ENCODE peak calls at places on chromosomes 16 and 17, in eight cellular contexts. R is germinal center; T is stimulated activated CD8-positive, alpha-beta memory T cell treated with anti-CD3 and anti-CD28 coated beads, Interleukin-4, amount 100 ng/mL, for 48 hours; I is left lung; F is activated T-cell treated with anti-CD3 and anti-CD28 coated beads, Interleukin-2, amount 50 U/mL, for 72 hours; Q is T-helper 2 cell; K is retinal pigment epithelial cell; C is HTR-8/SVneo. N is an unnamed sample.
A peak's percentile ranks its signal among the peaks of the same experiment; 100 is the strongest.

GRCh38 chr17:7862692-7863437 is 5.1 kb downstream of the CYB5D1 start:
- DNase-seq in R (peak; percentile 58), T (no peak), I (no peak), F (peak; percentile 45), Q (peak; percentile 38), K (no peak), C (peak; percentile 66), N (peak; percentile 61)

GRCh38 chr17:61007980-61008379 is 330.3 kb downstream of the BCAS3 start:
- DNase-seq in R (no peak), T (no peak), I (no peak), F (no peak), Q (no peak), K (no peak), C (no peak), N (no peak)

GRCh38 chr17:17783825-17784598 is 52.8 kb downstream of the SREBF1 start:
- DNase-seq in R (peak; percentile 63), T (no peak), I (no peak), F (no peak), Q (no peak), K (peak; percentile 75), C (no peak), N (peak; percentile 24)

GRCh38 chr17:56595831-56596740 is 2.6 kb downstream of the NOG start:
- DNase-seq in R (no peak), T (peak; percentile 50), I (no peak), F (no peak), Q (no peak), K (no peak), C (peak; percentile 29), N (peak; percentile 53)

GRCh38 chr17:1154704-1155103 is 25.1 kb downstream of the ABR start:
- DNase-seq in R (no peak), T (no peak), I (no peak), F (no peak), Q (no peak), K (no peak), C (no peak), N (no peak)

GRCh38 chr17:78340183-78340955 is 19.5 kb downstream of the SOCS3 start:
- DNase-seq in R (no peak), T (no peak), I (no peak), F (no peak), Q (no peak), K (no peak), C (no peak), N (no peak)

GRCh38 chr17:499836-500543 is 147.4 kb upstream of the RPH3AL start:
- DNase-seq in R (no peak), T (no peak), I (no peak), F (no peak), Q (no peak), K (no peak), C (no peak), N (no peak)

GRCh38 chr17:44007346-44008204 is 3.2 kb downstream of the NAGS start:
- DNase-seq in R (peak; percentile 23), T (no peak), I (peak; percentile 40), F (no peak), Q (no peak), K (no peak), C (peak; percentile 44), N (no peak)

GRCh38 chr16:25413962-25414361 is 156.3 kb upstream of the ZKSCAN2 start:
- DNase-seq in R (no peak), T (no peak), I (no peak), F (no peak), Q (no peak), K (peak; percentile 76), C (no peak), N (no peak)

GRCh38 chr17:47280072-47280811 is 26.6 kb downstream of the ITGB3 start:
- DNase-seq in R (no peak), T (no peak), I (no peak), F (no peak), Q (no peak), K (no peak), C (no peak), N (no peak)

GRCh38 chr16:74463888-74464287 is 42.6 kb upstream of the CLEC18B start:
- DNase-seq in R (peak; percentile 79), T (no peak), I (no peak), F (no peak), Q (no peak), K (no peak), C (no peak), N (no peak)

GRCh38 chr17:72600934-72601333 is 480.1 kb downstream of the SOX9 start:
- DNase-seq in R (no peak), T (no peak), I (no peak), F (no peak), Q (no peak), K (peak; percentile 68), C (peak; percentile 55), N (no peak)

GRCh38 chr16:72677662-72678447 is 370.1 kb downstream of the ZFHX3 start:
- DNase-seq in R (no peak), T (no peak), I (no peak), F (no peak), Q (no peak), K (no peak), C (no peak), N (no peak)

GRCh38 chr17:77565166-77565565 is 393.3 kb upstream of the TNRC6C start:
- DNase-seq in R (no peak), T (no peak), I (peak; percentile 10), F (no peak), Q (no peak), K (no peak), C (no peak), N (no peak)

GRCh38 chr17:9854255-9854654 is 28.5 kb downstream of the GLP2R start:
- DNase-seq in R (no peak), T (no peak), I (no peak), F (no peak), Q (no peak), K (no peak), C (no peak), N (no peak)

GRCh38 chr17:73595068-73595865 is 49.0 kb downstream of the SDK2 start:
- DNase-seq in R (peak; percentile 62), T (peak; percentile 68), I (no peak), F (peak; percentile 41), Q (no peak), K (no peak), C (peak; percentile 29), N (peak; percentile 56)

GRCh38 chr17:351436-351713 is 1.2 kb downstream of the RPH3AL start:
- DNase-seq in R (no peak), T (no peak), I (no peak), F (no peak), Q (no peak), K (no peak), C (no peak), N (no peak)

GRCh38 chr16:20675488-20676267 is 21.8 kb downstream of the ACSM1 start:
- DNase-seq in R (no peak), T (peak; percentile 45), I (peak; percentile 44), F (peak; percentile 27), Q (no peak), K (no peak), C (no peak), N (peak; percentile 11)